ENCODE peak calls at places on chromosome 1, in six cellular contexts. One of them, this sample, is unnamed.

GRCh38 chr1:15616704-15617172 is 520 bp upstream of the DDI2 start:
- DNase-seq in neuronal stem cell: peak; percentile 37
- DNase-seq in IMR-90: peak; percentile 45
- DNase-seq in GM23248: peak; percentile 53
- DNase-seq in DND-41: no peak
- DNase-seq in fibroblast of lung: peak; percentile 66
- DNase-seq in this sample: no peak

GRCh38 chr1:41152622-41153044 is 89.5 kb downstream of the SCMH1 start:
- DNase-seq in neuronal stem cell: no peak
- DNase-seq in IMR-90: peak; percentile 92
- DNase-seq in DND-41: no peak
- DNase-seq in GM23248: peak; percentile 94
- DNase-seq in fibroblast of lung: peak; percentile 96
- DNase-seq in this sample: no peak

GRCh38 chr1:186409091-186409490 is 33.5 kb downstream of the ODR4 start:
- DNase-seq in DND-41: no peak
- DNase-seq in fibroblast of lung: no peak
- DNase-seq in GM23248: no peak
- DNase-seq in neuronal stem cell: no peak
- DNase-seq in IMR-90: no peak
- DNase-seq in this sample: no peak

GRCh38 chr1:153288634-153289275 is 24.0 kb downstream of the PGLYRP3 start:
- DNase-seq in DND-41: peak; percentile 17
- DNase-seq in GM23248: peak; percentile 15
- DNase-seq in fibroblast of lung: no peak
- DNase-seq in neuronal stem cell: no peak
- DNase-seq in IMR-90: no peak
- DNase-seq in this sample: no peak

GRCh38 chr1:8671313-8671917 is 146.0 kb downstream of the RERE start:
- DNase-seq in GM23248: peak; percentile 92
- DNase-seq in fibroblast of lung: peak; percentile 62
- DNase-seq in neuronal stem cell: peak; percentile 32
- DNase-seq in IMR-90: peak; percentile 84
- DNase-seq in DND-41: no peak
- DNase-seq in this sample: no peak

GRCh38 chr1:25469177-25469576 is 38.5 kb downstream of the MACO1 start:
- DNase-seq in neuronal stem cell: no peak
- DNase-seq in GM23248: peak; percentile 83
- DNase-seq in fibroblast of lung: peak; percentile 71
- DNase-seq in DND-41: no peak
- DNase-seq in IMR-90: peak; percentile 80
- DNase-seq in this sample: no peak

GRCh38 chr1:210302501-210302900 is 26.2 kb upstream of the HHAT start:
- DNase-seq in DND-41: no peak
- DNase-seq in fibroblast of lung: no peak
- DNase-seq in GM23248: no peak
- DNase-seq in IMR-90: no peak
- DNase-seq in neuronal stem cell: no peak
- DNase-seq in this sample: no peak

GRCh38 chr1:67632356-67632755 is 52.6 kb upstream of the GADD45A start:
- DNase-seq in DND-41: no peak
- DNase-seq in neuronal stem cell: no peak
- DNase-seq in fibroblast of lung: no peak
- DNase-seq in IMR-90: no peak
- DNase-seq in GM23248: no peak
- DNase-seq in this sample: no peak

GRCh38 chr1:29543586-29543985 is 307.3 kb downstream of the PTPRU start:
- DNase-seq in neuronal stem cell: no peak
- DNase-seq in fibroblast of lung: no peak
- DNase-seq in GM23248: no peak
- DNase-seq in IMR-90: no peak
- DNase-seq in DND-41: no peak
- DNase-seq in this sample: no peak

GRCh38 chr1:93394514-93394913 is 48.8 kb downstream of the DR1 start:
- DNase-seq in DND-41: no peak
- DNase-seq in IMR-90: peak; percentile 12
- DNase-seq in neuronal stem cell: no peak
- DNase-seq in GM23248: peak; percentile 43
- DNase-seq in fibroblast of lung: no peak
- DNase-seq in this sample: no peak

GRCh38 chr1:107433068-107433467 is 292.2 kb downstream of the NTNG1 start:
- DNase-seq in DND-41: no peak
- DNase-seq in fibroblast of lung: no peak
- DNase-seq in neuronal stem cell: no peak
- DNase-seq in GM23248: no peak
- DNase-seq in IMR-90: no peak
- DNase-seq in this sample: no peak

GRCh38 chr1:113536182-113536780 is 146.0 kb downstream of the MAGI3 start:
- DNase-seq in IMR-90: peak; percentile 64
- DNase-seq in fibroblast of lung: peak; percentile 62
- DNase-seq in DND-41: no peak
- DNase-seq in GM23248: peak; percentile 72
- DNase-seq in neuronal stem cell: no peak
- DNase-seq in this sample: no peak

GRCh38 chr1:230728710-230729392 is 14.9 kb upstream of the AGT start:
- DNase-seq in neuronal stem cell: no peak
- DNase-seq in GM23248: no peak
- DNase-seq in IMR-90: no peak
- DNase-seq in DND-41: no peak
- DNase-seq in fibroblast of lung: no peak
- DNase-seq in this sample: no peak

GRCh38 chr1:165828581-165829329 is 1.3 kb downstream of the UCK2 start:
- DNase-seq in DND-41: peak; percentile 68
- DNase-seq in IMR-90: peak; percentile 90
- DNase-seq in fibroblast of lung: peak; percentile 90
- DNase-seq in neuronal stem cell: peak; percentile 42
- DNase-seq in GM23248: peak; percentile 91
- DNase-seq in this sample: peak; percentile 74

GRCh38 chr1:1628656-1629429 is 3.1 kb upstream of the MMP23B start:
- DNase-seq in IMR-90: no peak
- DNase-seq in neuronal stem cell: no peak
- DNase-seq in fibroblast of lung: no peak
- DNase-seq in DND-41: no peak
- DNase-seq in GM23248: no peak
- DNase-seq in this sample: peak; percentile 80

GRCh38 chr1:210731597-210731996 is 402.4 kb downstream of the KCNH1 start:
- DNase-seq in neuronal stem cell: no peak
- DNase-seq in IMR-90: no peak
- DNase-seq in DND-41: no peak
- DNase-seq in fibroblast of lung: no peak
- DNase-seq in GM23248: no peak
- DNase-seq in this sample: no peak

GRCh38 chr1:33222381-33222780 is 33.9 kb upstream of the ZNF362 start:
- DNase-seq in GM23248: peak; percentile 62
- DNase-seq in IMR-90: no peak
- DNase-seq in DND-41: no peak
- DNase-seq in neuronal stem cell: no peak
- DNase-seq in fibroblast of lung: peak; percentile 25
- DNase-seq in this sample: no peak

GRCh38 chr1:194214735-194215134 is 1028.3 kb upstream of the B3GALT2 start:
- DNase-seq in GM23248: no peak
- DNase-seq in fibroblast of lung: no peak
- DNase-seq in IMR-90: no peak
- DNase-seq in neuronal stem cell: no peak
- DNase-seq in DND-41: no peak
- DNase-seq in this sample: no peak

GRCh38 chr1:190540366-190540765 is 62.7 kb upstream of the BRINP3 start:
- DNase-seq in GM23248: no peak
- DNase-seq in neuronal stem cell: no peak
- DNase-seq in IMR-90: no peak
- DNase-seq in fibroblast of lung: no peak
- DNase-seq in DND-41: no peak
- DNase-seq in this sample: no peak

GRCh38 chr1:7940745-7941436 is at the start of gene TNFRSF9:
- DNase-seq in DND-41: no peak
- DNase-seq in fibroblast of lung: peak; percentile 71
- DNase-seq in GM23248: peak; percentile 24
- DNase-seq in IMR-90: peak; percentile 54
- DNase-seq in neuronal stem cell: no peak
- DNase-seq in this sample: no peak

GRCh38 chr1:53943090-53943489 is 2.4 kb downstream of the IFT25 start:
- DNase-seq in fibroblast of lung: no peak
- DNase-seq in GM23248: no peak
- DNase-seq in DND-41: no peak
- DNase-seq in IMR-90: no peak
- DNase-seq in neuronal stem cell: no peak
- DNase-seq in this sample: no peak

GRCh38 chr1:79662596-79662995 is 656.1 kb upstream of the ADGRL4 start:
- DNase-seq in GM23248: peak; percentile 3
- DNase-seq in DND-41: no peak
- DNase-seq in neuronal stem cell: no peak
- DNase-seq in fibroblast of lung: no peak
- DNase-seq in IMR-90: no peak
- DNase-seq in this sample: no peak

GRCh38 chr1:117122297-117123025 is 912 bp upstream of the TRIM45 start:
- DNase-seq in IMR-90: no peak
- DNase-seq in fibroblast of lung: no peak
- DNase-seq in neuronal stem cell: peak; percentile 75
- DNase-seq in DND-41: no peak
- DNase-seq in GM23248: no peak
- DNase-seq in this sample: no peak

GRCh38 chr1:119475866-119476439 is 31.1 kb upstream of the HSD3B1 start:
- DNase-seq in fibroblast of lung: peak; percentile 18
- DNase-seq in GM23248: peak; percentile 47
- DNase-seq in IMR-90: peak; percentile 21
- DNase-seq in DND-41: peak; percentile 31
- DNase-seq in neuronal stem cell: peak; percentile 37
- DNase-seq in this sample: no peak

GRCh38 chr1:59225594-59225993 is 71.3 kb upstream of the FGGY start:
- DNase-seq in neuronal stem cell: no peak
- DNase-seq in GM23248: no peak
- DNase-seq in IMR-90: no peak
- DNase-seq in fibroblast of lung: no peak
- DNase-seq in DND-41: no peak
- DNase-seq in this sample: no peak

GRCh38 chr1:214439352-214440119 is 111.9 kb downstream of the PTPN14 start:
- DNase-seq in fibroblast of lung: peak; percentile 94
- DNase-seq in IMR-90: peak; percentile 97
- DNase-seq in GM23248: no peak
- DNase-seq in DND-41: no peak
- DNase-seq in neuronal stem cell: no peak
- DNase-seq in this sample: no peak
- H3K27ac ChIP-seq in fibroblast of lung: peak overlapping the region; percentile 38
- H3K27ac ChIP-seq in IMR-90: peak overlapping the region; percentile 49
- H3K27ac ChIP-seq in GM23248: no peak overlapping the region
- H3K27ac ChIP-seq in DND-41: no peak overlapping the region
- H3K27ac ChIP-seq in neuronal stem cell: no peak overlapping the region
- H3K27ac ChIP-seq in this sample: peak overlapping the region; percentile 45

GRCh38 chr1:36956570-36956969 is 77.7 kb downstream of the GRIK3 start:
- DNase-seq in IMR-90: no peak
- DNase-seq in GM23248: no peak
- DNase-seq in DND-41: no peak
- DNase-seq in fibroblast of lung: no peak
- DNase-seq in neuronal stem cell: no peak
- DNase-seq in this sample: no peak

GRCh38 chr1:36953061-36953460 is 81.3 kb downstream of the GRIK3 start:
- DNase-seq in DND-41: no peak
- DNase-seq in fibroblast of lung: no peak
- DNase-seq in neuronal stem cell: no peak
- DNase-seq in IMR-90: no peak
- DNase-seq in GM23248: no peak
- DNase-seq in this sample: no peak

GRCh38 chr1:36950588-36950987 is 83.7 kb downstream of the GRIK3 start:
- DNase-seq in GM23248: no peak
- DNase-seq in fibroblast of lung: no peak
- DNase-seq in neuronal stem cell: no peak
- DNase-seq in DND-41: peak; percentile 7
- DNase-seq in IMR-90: no peak
- DNase-seq in this sample: no peak

GRCh38 chr1:36951761-36952160 is 82.6 kb downstream of the GRIK3 start:
- DNase-seq in GM23248: no peak
- DNase-seq in fibroblast of lung: no peak
- DNase-seq in DND-41: no peak
- DNase-seq in neuronal stem cell: no peak
- DNase-seq in IMR-90: no peak
- DNase-seq in this sample: no peak

GRCh38 chr1:36955016-36955415 is 79.3 kb downstream of the GRIK3 start:
- DNase-seq in DND-41: no peak
- DNase-seq in IMR-90: no peak
- DNase-seq in GM23248: no peak
- DNase-seq in neuronal stem cell: no peak
- DNase-seq in fibroblast of lung: no peak
- DNase-seq in this sample: no peak
- H3K4me1 ChIP-seq in DND-41: no peaks in the 10 kb centered on the region
- H3K4me1 ChIP-seq in IMR-90: no peaks in the 10 kb centered on the region
- H3K4me1 ChIP-seq in GM23248: no peaks in the 10 kb centered on the region
- H3K4me1 ChIP-seq in neuronal stem cell: peaks cover 14% of the 10 kb centered on the region
- H3K4me1 ChIP-seq in fibroblast of lung: no peaks in the 10 kb centered on the region
- H3K4me1 ChIP-seq in this sample: no peaks in the 10 kb centered on the region

DNA sequence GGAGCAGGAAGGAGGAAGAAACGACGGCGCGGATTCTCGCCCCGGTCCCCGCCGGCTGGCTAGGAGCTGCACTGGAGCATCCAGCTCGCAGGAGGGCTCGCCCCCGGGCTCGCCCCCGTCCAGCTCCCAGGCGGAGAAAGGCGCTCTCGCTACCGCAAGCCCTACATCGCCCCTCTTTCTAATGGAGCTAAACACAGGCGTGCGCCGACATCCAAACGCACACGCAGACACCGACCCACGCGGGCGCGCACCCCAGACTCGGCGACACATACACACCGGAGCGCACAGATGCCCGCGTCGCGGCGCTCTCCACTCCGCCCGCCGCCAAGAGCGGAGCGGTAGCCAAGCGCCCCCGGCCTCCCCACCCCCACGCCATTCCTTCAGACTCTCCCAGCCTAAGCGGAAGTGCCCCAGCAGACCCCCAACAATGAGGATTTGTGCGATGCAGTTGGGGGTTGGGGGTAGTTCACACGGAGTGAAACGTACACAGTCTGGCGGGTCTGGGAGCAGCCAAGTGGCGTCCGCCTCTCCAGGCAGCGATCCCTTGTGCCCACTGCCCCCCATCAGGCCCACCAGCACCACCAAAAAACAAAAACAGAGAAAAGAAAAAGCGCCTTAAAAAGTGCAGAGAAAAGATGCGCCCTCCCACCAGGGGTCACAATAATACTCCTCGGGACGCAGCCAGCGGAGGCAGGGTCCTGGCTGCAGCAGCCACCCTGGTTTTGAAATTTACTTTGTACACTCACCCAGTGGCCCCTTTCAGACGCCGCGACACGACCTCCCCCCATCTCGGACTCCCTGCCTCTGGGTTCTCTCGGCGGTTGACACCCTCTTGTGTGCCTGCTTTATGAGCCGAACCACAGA is 1.4 kb downstream of the DAB1 start:
- DNase-seq in fibroblast of lung: peak; percentile 36
- DNase-seq in DND-41: no peak
- DNase-seq in IMR-90: peak; percentile 34
- DNase-seq in GM23248: peak; percentile 40
- DNase-seq in neuronal stem cell: peak; percentile 63
- DNase-seq in this sample: no peak
- H3K9ac ChIP-seq in fibroblast of lung: no peak overlapping the region
- H3K9ac ChIP-seq in DND-41: no peak overlapping the region
- H3K9ac ChIP-seq in IMR-90: peak overlapping the region; percentile 30
- H3K9ac ChIP-seq in GM23248: no peak overlapping the region
- H3K9ac ChIP-seq in neuronal stem cell: peak overlapping the region; percentile 91
- H3K9ac ChIP-seq in this sample: no peak overlapping the region

DNA sequence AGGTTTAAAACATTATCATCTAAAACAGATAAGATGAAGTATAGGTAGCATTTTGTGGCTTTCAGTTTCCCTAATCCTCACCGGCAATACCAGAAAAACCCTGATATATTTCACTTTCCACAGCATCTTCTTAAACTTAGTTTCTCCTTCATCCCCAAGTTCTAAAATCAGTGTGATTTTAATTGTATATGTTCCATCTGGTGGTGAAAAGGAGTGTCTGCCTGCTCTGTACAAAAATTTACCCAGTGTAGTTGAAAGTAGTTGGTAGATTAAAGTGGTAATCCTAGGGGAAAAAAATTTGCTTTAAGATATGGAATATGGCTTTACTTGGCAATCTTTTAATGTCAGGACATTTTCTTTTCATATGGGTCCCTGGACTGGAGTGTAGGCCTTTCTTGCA is 74.3 kb downstream of the CEP350 start:
- DNase-seq in fibroblast of lung: no peak
- DNase-seq in IMR-90: no peak
- DNase-seq in neuronal stem cell: no peak
- DNase-seq in DND-41: no peak
- DNase-seq in GM23248: peak; percentile 19
- DNase-seq in this sample: no peak
- H3K27ac ChIP-seq in fibroblast of lung: no peak overlapping the region
- H3K27ac ChIP-seq in IMR-90: no peak overlapping the region
- H3K27ac ChIP-seq in neuronal stem cell: no peak overlapping the region
- H3K27ac ChIP-seq in DND-41: no peak overlapping the region
- H3K27ac ChIP-seq in GM23248: peak overlapping the region; percentile 76
- H3K27ac ChIP-seq in this sample: no peak overlapping the region